ENCODE peak calls at places on chromosomes 12 and 14, in five cellular contexts. Z is GM04504, K is activated T-cell treated with anti-CD3 and anti-CD28 coated beads for 24 hours, Y is skeletal muscle cell, G is activated gamma-delta T cell treated with Interleukin-2 at 50 U/mL for 16 hours. P is an unnamed sample.

GRCh38 chr14:74660167-74660566 is 48.1 kb upstream of the LTBP2 start:
- DNase-seq in Z (no peak), K (no peak), Y (no peak), G (no peak), P (no peak)

GRCh38 chr12:16347391-16348298 is at the start of gene MGST1:
- DNase-seq in Z (no peak), K (no peak), Y (no peak), G (no peak), P (peak; percentile 40)

GRCh38 chr12:9095322-9095721 is 20.4 kb downstream of the A2M start:
- DNase-seq in Z (no peak), K (no peak), Y (no peak), G (no peak), P (no peak)

GRCh38 chr14:23392613-23393012 is 15.5 kb downstream of the MYH6 start:
- DNase-seq in Z (no peak), K (no peak), Y (no peak), G (no peak), P (no peak)

GRCh38 chr12:53596920-53597363 is 29.2 kb downstream of the ATF7 start:
- DNase-seq in Z (no peak), K (no peak), Y (peak; percentile 47), G (no peak), P (no peak)

GRCh38 chr14:105857816-105858675 is 331.7 kb downstream of the TMEM121 start:
- DNase-seq in Z (no peak), K (no peak), Y (no peak), G (no peak), P (no peak)

GRCh38 chr12:64452559-64453329 is 824 bp downstream of the TBK1 start:
- DNase-seq in Z (peak; percentile 72), K (no peak), Y (peak; percentile 81), G (no peak), P (peak; percentile 43)

GRCh38 chr14:28629328-28630004 is 137.1 kb upstream of the FOXG1 start:
- DNase-seq in Z (no peak), K (no peak), Y (no peak), G (no peak), P (no peak)

GRCh38 chr12:49298160-49298559 is 3.2 kb downstream of the PRPH start:
- DNase-seq in Z (no peak), K (no peak), Y (no peak), G (no peak), P (no peak)

GRCh38 chr12:125187148-125187733 is 122.0 kb downstream of the AACS start:
- DNase-seq in Z (no peak), K (no peak), Y (no peak), G (no peak), P (no peak)

GRCh38 chr12:57367121-57367520 is 63.7 kb downstream of the R3HDM2 start:
- DNase-seq in Z (no peak), K (no peak), Y (no peak), G (no peak), P (no peak)

GRCh38 chr12:57319678-57320469 is 68.9 kb upstream of the STAC3 start:
- DNase-seq in Z (no peak), K (no peak), Y (no peak), G (no peak), P (no peak)

GRCh38 chr12:98701166-98701565 is 56.1 kb downstream of the APAF1 start:
- DNase-seq in Z (no peak), K (no peak), Y (no peak), G (no peak), P (no peak)

GRCh38 chr14:75399819-75400678 is 27.8 kb upstream of the JDP2 start:
- DNase-seq in Z (peak; percentile 15), K (no peak), Y (peak; percentile 16), G (no peak), P (peak; percentile 62)

GRCh38 chr12:57534250-57534649 is 11.6 kb downstream of the MBD6 start:
- DNase-seq in Z (no peak), K (no peak), Y (no peak), G (no peak), P (no peak)

GRCh38 chr14:103296007-103296406 is 38.0 kb upstream of the EIF5 start:
- DNase-seq in Z (peak; percentile 31), K (no peak), Y (no peak), G (no peak), P (peak; percentile 22)

GRCh38 chr14:104286086-104286485 is 147.7 kb downstream of the KIF26A start:
- DNase-seq in Z (no peak), K (no peak), Y (no peak), G (no peak), P (no peak)

GRCh38 chr14:101024686-101025085 is 121.2 kb upstream of the RTL1 start:
- DNase-seq in Z (no peak), K (no peak), Y (no peak), G (no peak), P (no peak)

GRCh38 chr12:121128908-121129704 is 3.6 kb upstream of the P2RX7 start:
- DNase-seq in Z (peak; percentile 20), K (peak; percentile 82), Y (no peak), G (peak; percentile 67), P (peak; percentile 41)

GRCh38 chr12:68335462-68335861 is 3.3 kb upstream of the MDM1 start:
- DNase-seq in Z (no peak), K (no peak), Y (no peak), G (no peak), P (no peak)

GRCh38 chr14:50658203-50658602 is 9.9 kb downstream of the SAV1 start:
- DNase-seq in Z (peak; percentile 39), K (no peak), Y (no peak), G (no peak), P (no peak)